ENCODE peak calls at places on chromosomes 11 and 22, in five cellular contexts. One of them, this sample, is unnamed.

GRCh38 chr11:2825886-2826678 is 59.5 kb downstream of the CDKN1C start:
- DNase-seq in endothelial cell: no peak
- DNase-seq in foreskin fibroblast: peak; percentile 88
- DNase-seq in HFFc6: peak; percentile 93
- DNase-seq in coronary artery: peak; percentile 92
- DNase-seq in this sample: no peak

GRCh38 chr22:48945621-48946458 is 881.8 kb downstream of the BRD1 start:
- DNase-seq in endothelial cell: no peak
- DNase-seq in foreskin fibroblast: no peak
- DNase-seq in HFFc6: no peak
- DNase-seq in coronary artery: peak; percentile 57
- DNase-seq in this sample: peak; percentile 62

GRCh38 chr11:123129920-123130319 is 65.1 kb downstream of the CLMP start:
- DNase-seq in endothelial cell: no peak
- DNase-seq in foreskin fibroblast: peak; percentile 48
- DNase-seq in HFFc6: peak; percentile 83
- DNase-seq in coronary artery: no peak
- DNase-seq in this sample: no peak

GRCh38 chr11:102010776-102011500 is 36.3 kb upstream of the CFAP300 start:
- DNase-seq in endothelial cell: peak; percentile 55
- DNase-seq in foreskin fibroblast: peak; percentile 85
- DNase-seq in HFFc6: peak; percentile 74
- DNase-seq in coronary artery: no peak
- DNase-seq in this sample: no peak

GRCh38 chr11:8758619-8759169 is 76.1 kb downstream of the RPL27A start:
- DNase-seq in endothelial cell: no peak
- DNase-seq in foreskin fibroblast: no peak
- DNase-seq in HFFc6: no peak
- DNase-seq in coronary artery: no peak
- DNase-seq in this sample: no peak

GRCh38 chr11:95833378-95833777 is 43.1 kb downstream of the CEP57 start:
- DNase-seq in endothelial cell: no peak
- DNase-seq in foreskin fibroblast: no peak
- DNase-seq in HFFc6: no peak
- DNase-seq in coronary artery: no peak
- DNase-seq in this sample: no peak

GRCh38 chr11:114158886-114159285 is 99.4 kb downstream of the ZBTB16 start:
- DNase-seq in endothelial cell: no peak
- DNase-seq in foreskin fibroblast: no peak
- DNase-seq in HFFc6: no peak
- DNase-seq in coronary artery: no peak
- DNase-seq in this sample: no peak

GRCh38 chr22:32000171-32000570 is 42.9 kb upstream of the SLC5A1 start:
- DNase-seq in endothelial cell: no peak
- DNase-seq in foreskin fibroblast: no peak
- DNase-seq in HFFc6: no peak
- DNase-seq in coronary artery: no peak
- DNase-seq in this sample: no peak

GRCh38 chr11:68215087-68215445 is 2.0 kb upstream of the KMT5B start:
- DNase-seq in endothelial cell: no peak
- DNase-seq in foreskin fibroblast: no peak
- DNase-seq in HFFc6: no peak
- DNase-seq in coronary artery: no peak
- DNase-seq in this sample: no peak

GRCh38 chr11:57638005-57638760 is 11.5 kb downstream of the YPEL4 start:
- DNase-seq in endothelial cell: peak; percentile 73
- DNase-seq in foreskin fibroblast: peak; percentile 81
- DNase-seq in HFFc6: peak; percentile 78
- DNase-seq in coronary artery: no peak
- DNase-seq in this sample: peak; percentile 84

GRCh38 chr11:118156531-118157185 is 4.0 kb upstream of the SCN4B start:
- DNase-seq in endothelial cell: no peak
- DNase-seq in foreskin fibroblast: no peak
- DNase-seq in HFFc6: no peak
- DNase-seq in coronary artery: no peak
- DNase-seq in this sample: no peak

GRCh38 chr22:41831828-41832552 is 915 bp upstream of the SREBF2 start:
- DNase-seq in endothelial cell: no peak
- DNase-seq in foreskin fibroblast: no peak
- DNase-seq in HFFc6: no peak
- DNase-seq in coronary artery: no peak
- DNase-seq in this sample: no peak

GRCh38 chr11:68365943-68366435 is 53.6 kb downstream of the LRP5 start:
- DNase-seq in endothelial cell: no peak
- DNase-seq in foreskin fibroblast: no peak
- DNase-seq in HFFc6: no peak
- DNase-seq in coronary artery: no peak
- DNase-seq in this sample: no peak

GRCh38 chr11:46120361-46120710 is 918 bp downstream of the PHF21A start:
- DNase-seq in endothelial cell: peak; percentile 31
- DNase-seq in foreskin fibroblast: no peak
- DNase-seq in HFFc6: no peak
- DNase-seq in coronary artery: no peak
- DNase-seq in this sample: no peak

GRCh38 chr11:105670811-105671210 is 60.9 kb downstream of the GRIA4 start:
- DNase-seq in endothelial cell: no peak
- DNase-seq in foreskin fibroblast: peak; percentile 2
- DNase-seq in HFFc6: no peak
- DNase-seq in coronary artery: no peak
- DNase-seq in this sample: no peak

GRCh38 chr22:26990503-26991189 is 333.3 kb downstream of the MIAT start:
- DNase-seq in endothelial cell: no peak
- DNase-seq in foreskin fibroblast: no peak
- DNase-seq in HFFc6: no peak
- DNase-seq in coronary artery: no peak
- DNase-seq in this sample: no peak

GRCh38 chr11:113877673-113878060 is 2.3 kb upstream of the USP28 start:
- DNase-seq in endothelial cell: no peak
- DNase-seq in foreskin fibroblast: no peak
- DNase-seq in HFFc6: no peak
- DNase-seq in coronary artery: no peak
- DNase-seq in this sample: no peak

GRCh38 chr11:82994615-82995014 is 77.1 kb downstream of the RAB30 start:
- DNase-seq in endothelial cell: no peak
- DNase-seq in foreskin fibroblast: peak; percentile 30
- DNase-seq in HFFc6: peak; percentile 20
- DNase-seq in coronary artery: no peak
- DNase-seq in this sample: no peak

GRCh38 chr22:45804986-45805325 is 133.3 kb downstream of the ATXN10 start:
- DNase-seq in endothelial cell: no peak
- DNase-seq in foreskin fibroblast: peak; percentile 92
- DNase-seq in HFFc6: peak; percentile 97
- DNase-seq in coronary artery: no peak
- DNase-seq in this sample: no peak

GRCh38 chr22:22666307-22667091 is 22.1 kb downstream of the GGTLC2 start:
- DNase-seq in endothelial cell: peak; percentile 66
- DNase-seq in foreskin fibroblast: peak; percentile 27
- DNase-seq in HFFc6: peak; percentile 13
- DNase-seq in coronary artery: no peak
- DNase-seq in this sample: no peak
- TF ChIP-seq CTCF in endothelial cell: peak; percentile 51
- TF ChIP-seq CTCF in foreskin fibroblast: peak; percentile 74
- TF ChIP-seq CTCF in HFFc6: peak; percentile 77
- TF ChIP-seq CTCF in coronary artery: no peak
- TF ChIP-seq CTCF in this sample: peak; percentile 68

GRCh38 chr11:71199226-71199815 is 53.1 kb downstream of the SHANK2 start:
- DNase-seq in endothelial cell: no peak
- DNase-seq in foreskin fibroblast: no peak
- DNase-seq in HFFc6: no peak
- DNase-seq in coronary artery: no peak
- DNase-seq in this sample: no peak

GRCh38 chr11:71198823-71199165 is 53.6 kb downstream of the SHANK2 start:
- DNase-seq in endothelial cell: no peak
- DNase-seq in foreskin fibroblast: no peak
- DNase-seq in HFFc6: no peak
- DNase-seq in coronary artery: no peak
- DNase-seq in this sample: no peak

GRCh38 chr11:71200172-71200716 is 52.1 kb downstream of the SHANK2 start:
- DNase-seq in endothelial cell: no peak
- DNase-seq in foreskin fibroblast: no peak
- DNase-seq in HFFc6: no peak
- DNase-seq in coronary artery: no peak
- DNase-seq in this sample: no peak

GRCh38 chr11:71197096-71197495 is 55.3 kb downstream of the SHANK2 start:
- DNase-seq in endothelial cell: no peak
- DNase-seq in foreskin fibroblast: no peak
- DNase-seq in HFFc6: no peak
- DNase-seq in coronary artery: no peak
- DNase-seq in this sample: no peak

DNA sequence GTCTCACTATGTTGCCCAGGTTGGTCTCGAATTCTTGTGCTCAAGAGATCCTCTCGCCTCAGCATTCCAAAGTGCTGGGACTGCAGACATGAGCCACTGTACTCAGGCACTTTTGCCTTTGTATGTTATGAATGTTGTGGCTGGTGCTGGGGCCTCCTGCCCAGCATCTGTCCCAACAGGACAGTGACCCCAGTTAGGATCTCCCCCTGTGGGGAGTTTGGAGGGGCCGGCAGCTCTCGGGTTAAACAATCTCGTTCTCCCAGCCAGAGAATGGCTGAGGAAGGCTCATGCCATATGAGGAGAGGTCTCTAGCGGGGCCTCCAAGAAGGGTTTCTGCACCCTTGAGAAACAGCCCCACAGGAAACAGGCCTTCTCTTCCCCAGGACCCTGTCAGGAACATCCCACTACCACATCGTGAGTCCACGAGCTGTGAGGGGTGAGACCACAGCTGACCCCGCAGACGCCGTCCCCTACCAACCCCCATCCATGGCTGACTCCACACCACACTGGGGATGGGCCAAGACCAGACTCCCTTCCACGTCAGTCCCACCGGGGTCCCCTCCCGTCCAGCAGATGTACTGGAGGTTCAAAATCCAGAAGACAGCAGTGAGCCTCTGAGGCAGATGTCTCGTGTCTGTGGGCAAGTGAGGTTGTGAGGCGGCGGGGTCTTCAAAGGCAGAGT is 54.1 kb downstream of the SHANK2 start:
- DNase-seq in endothelial cell: no peak
- DNase-seq in foreskin fibroblast: no peak
- DNase-seq in HFFc6: no peak
- DNase-seq in coronary artery: no peak
- DNase-seq in this sample: no peak
- TF ChIP-seq CTCF in endothelial cell: no peak
- TF ChIP-seq CTCF in foreskin fibroblast: no peak
- TF ChIP-seq CTCF in HFFc6: no peak
- TF ChIP-seq CTCF in coronary artery: no peak
- TF ChIP-seq CTCF in this sample: no peak

GRCh38 chr11:6258571-6258998 is 1.1 kb upstream of the CCKBR start:
- DNase-seq in endothelial cell: peak; percentile 16
- DNase-seq in foreskin fibroblast: no peak
- DNase-seq in HFFc6: no peak
- DNase-seq in coronary artery: no peak
- DNase-seq in this sample: no peak
- TF ChIP-seq CTCF in endothelial cell: no peak
- TF ChIP-seq CTCF in foreskin fibroblast: no peak
- TF ChIP-seq CTCF in HFFc6: no peak
- TF ChIP-seq CTCF in coronary artery: no peak
- TF ChIP-seq CTCF in this sample: no peak

DNA sequence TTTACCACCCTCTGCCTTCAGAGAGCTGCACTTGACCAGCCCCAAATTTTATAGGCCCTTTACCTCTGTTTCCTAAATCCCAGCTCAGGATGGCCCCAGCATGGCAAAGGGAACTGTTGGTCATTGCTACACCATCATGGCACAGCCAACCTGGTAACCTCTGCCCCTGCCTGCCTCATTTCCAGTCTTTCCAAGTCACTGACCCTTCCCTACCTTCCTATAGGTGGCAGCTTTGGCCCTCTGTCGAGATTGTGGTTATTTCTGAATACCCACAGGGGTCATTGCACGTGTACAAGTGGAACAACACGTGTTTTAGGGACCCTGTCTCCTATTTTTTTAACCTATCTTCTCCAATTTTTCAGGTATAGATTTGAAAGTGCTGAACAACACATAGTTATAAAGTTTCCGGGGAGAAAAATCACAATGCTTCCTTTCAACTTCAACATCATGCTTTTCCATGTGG is 2.8 kb downstream of the GALNT18 start:
- DNase-seq in endothelial cell: peak; percentile 26
- DNase-seq in foreskin fibroblast: no peak
- DNase-seq in HFFc6: no peak
- DNase-seq in coronary artery: no peak
- DNase-seq in this sample: no peak
- TF ChIP-seq CTCF in endothelial cell: no peak
- TF ChIP-seq CTCF in foreskin fibroblast: no peak
- TF ChIP-seq CTCF in HFFc6: peak; percentile 19
- TF ChIP-seq CTCF in coronary artery: no peak
- TF ChIP-seq CTCF in this sample: no peak

DNA sequence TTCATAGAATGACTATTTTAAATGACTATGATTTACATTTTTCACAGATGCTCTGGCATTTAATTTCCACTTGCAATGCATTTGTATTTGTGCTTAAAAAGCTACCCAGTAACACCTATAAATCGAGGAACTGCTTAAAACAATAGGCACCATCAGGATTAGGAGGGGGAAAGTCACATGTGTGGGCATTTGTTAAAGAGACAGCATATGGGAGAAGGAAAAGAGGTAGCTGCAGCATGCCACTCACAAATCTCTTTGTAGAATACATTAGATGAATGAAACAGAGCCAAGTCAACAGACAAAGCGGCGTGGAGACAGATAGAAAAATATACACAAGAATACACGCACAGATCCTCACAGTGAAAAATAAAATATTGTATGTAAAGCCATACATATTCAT is 228.0 kb downstream of the CADM1 start:
- DNase-seq in endothelial cell: no peak
- DNase-seq in foreskin fibroblast: no peak
- DNase-seq in HFFc6: no peak
- DNase-seq in coronary artery: no peak
- DNase-seq in this sample: no peak
- TF ChIP-seq CTCF in endothelial cell: no peak
- TF ChIP-seq CTCF in foreskin fibroblast: no peak
- TF ChIP-seq CTCF in HFFc6: no peak
- TF ChIP-seq CTCF in coronary artery: no peak
- TF ChIP-seq CTCF in this sample: no peak

DNA sequence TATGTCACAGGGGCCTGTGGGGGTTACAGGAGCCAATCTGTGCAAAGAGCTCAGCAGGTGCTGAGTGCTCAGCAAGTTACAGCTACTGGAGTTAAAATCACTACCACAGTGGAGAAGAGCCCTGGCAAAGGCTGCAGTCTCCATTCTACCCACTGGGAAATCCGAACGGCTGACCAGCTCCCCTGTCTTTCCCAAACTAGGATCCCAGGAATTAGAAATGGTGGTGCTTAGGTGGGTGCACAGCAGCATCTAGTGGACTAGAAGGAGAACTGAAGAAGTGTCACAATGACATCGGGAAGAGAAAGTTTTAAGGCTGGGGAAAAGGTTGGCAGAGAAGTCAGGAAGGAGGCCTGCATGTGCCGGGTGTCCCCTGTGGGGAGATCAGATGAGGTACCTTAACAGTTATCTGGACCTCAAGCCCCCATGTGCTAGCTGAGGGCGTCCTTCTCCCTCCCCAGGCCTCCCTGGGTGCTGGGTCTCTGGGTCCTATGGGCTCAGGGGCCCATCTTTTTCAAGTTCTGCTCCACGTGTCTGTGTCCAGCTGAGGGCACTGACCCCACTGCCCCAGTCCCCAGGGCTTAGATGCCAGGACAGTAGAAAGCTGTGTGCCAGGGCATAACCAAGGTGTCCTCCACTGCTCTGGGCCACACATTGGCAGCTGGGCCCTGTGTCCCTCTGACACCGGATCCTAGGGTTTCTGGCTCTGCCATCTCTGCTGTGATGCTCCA is 1.9 kb downstream of the PIWIL3 start:
- DNase-seq in endothelial cell: peak; percentile 53
- DNase-seq in foreskin fibroblast: peak; percentile 29
- DNase-seq in HFFc6: peak; percentile 64
- DNase-seq in coronary artery: no peak
- DNase-seq in this sample: no peak
- TF ChIP-seq CTCF in endothelial cell: peak; percentile 60
- TF ChIP-seq CTCF in foreskin fibroblast: peak; percentile 61
- TF ChIP-seq CTCF in HFFc6: peak; percentile 76
- TF ChIP-seq CTCF in coronary artery: no peak
- TF ChIP-seq CTCF in this sample: peak; percentile 74